ENCODE peak calls at places on chromosomes 13 and 19, in four cellular contexts. One of them, this sample, is unnamed.

GRCh38 chr13:66074018-66074615 is 1156.0 kb downstream of the PCDH9 start:
- DNase-seq in Peyer's patch: no peak
- DNase-seq in HepG2: no peak
- DNase-seq in CD4-positive, CD25-positive, alpha-beta regulatory T cell: no peak
- DNase-seq in this sample: no peak

GRCh38 chr19:57282011-57282636 is 1.8 kb downstream of the ZNF460 start:
- DNase-seq in HepG2: no peak
- DNase-seq in Peyer's patch: no peak
- DNase-seq in CD4-positive, CD25-positive, alpha-beta regulatory T cell: no peak
- DNase-seq in this sample: no peak

GRCh38 chr19:48741222-48741999 is 1.0 kb upstream of the RASIP1 start:
- DNase-seq in CD4-positive, CD25-positive, alpha-beta regulatory T cell: no peak
- DNase-seq in Peyer's patch: peak; percentile 81
- DNase-seq in HepG2: no peak
- DNase-seq in this sample: no peak

GRCh38 chr19:45363861-45364459 is 6.4 kb downstream of the ERCC2 start:
- DNase-seq in CD4-positive, CD25-positive, alpha-beta regulatory T cell: no peak
- DNase-seq in Peyer's patch: no peak
- DNase-seq in HepG2: no peak
- DNase-seq in this sample: no peak

GRCh38 chr13:26583662-26584061 is 26.2 kb downstream of the WASF3 start:
- DNase-seq in CD4-positive, CD25-positive, alpha-beta regulatory T cell: no peak
- DNase-seq in Peyer's patch: no peak
- DNase-seq in HepG2: no peak
- DNase-seq in this sample: no peak

GRCh38 chr19:45768644-45769053 is 403 bp downstream of the SIX5 start:
- DNase-seq in HepG2: no peak
- DNase-seq in CD4-positive, CD25-positive, alpha-beta regulatory T cell: peak; percentile 38
- DNase-seq in Peyer's patch: no peak
- DNase-seq in this sample: no peak

GRCh38 chr19:3968556-3969434 is 2.1 kb downstream of the DAPK3 start:
- DNase-seq in CD4-positive, CD25-positive, alpha-beta regulatory T cell: no peak
- DNase-seq in Peyer's patch: peak; percentile 84
- DNase-seq in HepG2: peak; percentile 98
- DNase-seq in this sample: no peak

GRCh38 chr13:27432612-27433210 is 8.3 kb downstream of the GTF3A start:
- DNase-seq in Peyer's patch: no peak
- DNase-seq in CD4-positive, CD25-positive, alpha-beta regulatory T cell: no peak
- DNase-seq in HepG2: no peak
- DNase-seq in this sample: peak; percentile 64

GRCh38 chr13:21812192-21812626 is 141.3 kb downstream of the FGF9 start:
- DNase-seq in Peyer's patch: no peak
- DNase-seq in HepG2: peak; percentile 25
- DNase-seq in CD4-positive, CD25-positive, alpha-beta regulatory T cell: no peak
- DNase-seq in this sample: no peak

GRCh38 chr19:37845932-37846331 is 60.5 kb downstream of the WDR87 start:
- DNase-seq in CD4-positive, CD25-positive, alpha-beta regulatory T cell: no peak
- DNase-seq in Peyer's patch: no peak
- DNase-seq in HepG2: no peak
- DNase-seq in this sample: no peak

GRCh38 chr19:1066251-1066747 is 668 bp upstream of the ARHGAP45 start:
- DNase-seq in CD4-positive, CD25-positive, alpha-beta regulatory T cell: no peak
- DNase-seq in Peyer's patch: peak; percentile 56
- DNase-seq in HepG2: peak; percentile 61
- DNase-seq in this sample: no peak

DNA sequence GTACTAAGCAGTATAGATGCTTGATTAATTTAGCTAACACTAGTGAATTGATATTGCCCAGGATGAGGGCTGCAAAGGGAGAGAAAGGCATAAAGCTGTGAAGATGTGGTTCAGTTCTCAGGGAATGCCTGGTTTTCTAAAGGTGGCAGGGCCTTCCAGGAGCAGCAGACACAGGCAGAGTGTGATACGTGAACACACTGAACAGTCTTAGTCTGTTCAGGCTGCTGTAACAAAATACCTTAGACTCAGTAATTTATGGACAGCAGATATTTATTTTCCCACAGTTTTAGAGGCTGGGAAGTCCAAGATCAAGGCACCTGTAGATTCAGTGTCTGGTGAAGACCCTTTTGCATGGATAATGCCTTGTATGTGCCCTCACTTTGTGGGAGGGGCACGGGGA is 8.7 kb upstream of the SPATA13 start:
- DNase-seq in CD4-positive, CD25-positive, alpha-beta regulatory T cell: no peak
- DNase-seq in Peyer's patch: no peak
- DNase-seq in HepG2: no peak
- DNase-seq in this sample: no peak
- H3K27ac ChIP-seq in CD4-positive, CD25-positive, alpha-beta regulatory T cell: no peak overlapping the region
- H3K27ac ChIP-seq in Peyer's patch: no peak overlapping the region
- H3K27ac ChIP-seq in HepG2: no peak overlapping the region
- H3K27ac ChIP-seq in this sample: no peak overlapping the region

DNA sequence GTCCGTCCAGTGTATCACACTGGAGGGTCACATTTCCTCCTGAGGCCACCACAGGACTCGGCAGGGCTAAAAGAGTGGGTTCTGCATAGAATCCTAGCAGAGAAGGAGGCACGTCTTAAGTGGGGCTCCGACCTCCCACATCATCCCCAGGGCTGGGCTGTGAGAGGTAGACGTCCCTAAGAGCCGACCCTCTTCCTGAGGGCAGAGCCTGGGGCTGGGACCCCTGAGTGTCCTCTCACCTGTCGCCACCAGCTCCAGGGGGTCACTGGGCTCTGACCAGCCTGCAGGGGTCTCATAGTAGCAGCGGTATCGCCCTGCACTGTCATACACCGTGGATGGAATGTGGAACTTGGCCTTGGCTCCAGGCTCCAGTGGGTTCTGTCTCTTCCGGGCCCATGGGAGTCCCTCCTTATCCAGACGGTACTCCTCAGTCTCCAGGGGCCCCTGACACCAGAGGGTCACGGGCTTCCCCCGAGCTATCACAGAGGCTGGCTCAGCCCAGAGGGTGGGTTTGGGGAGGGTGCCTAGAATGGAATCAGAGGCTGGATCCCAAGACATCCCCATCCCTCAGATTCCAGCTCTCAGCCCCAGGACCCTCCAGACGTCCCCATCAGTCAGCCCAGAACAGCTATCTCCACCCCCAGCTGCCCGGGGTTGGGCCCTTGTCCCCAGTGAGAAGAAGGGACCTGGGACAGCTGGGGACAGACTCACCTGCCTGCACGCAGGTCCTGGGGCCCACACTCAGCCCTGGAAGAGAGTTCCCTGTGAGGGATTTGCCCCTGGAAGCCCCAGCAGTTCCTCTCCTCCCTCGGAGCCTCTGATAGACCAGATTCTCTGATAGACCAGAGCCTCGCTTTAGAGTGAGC is 590 bp downstream of the LILRB5 start:
- DNase-seq in HepG2: no peak
- DNase-seq in Peyer's patch: peak; percentile 34
- DNase-seq in CD4-positive, CD25-positive, alpha-beta regulatory T cell: no peak
- DNase-seq in this sample: no peak
- H3K27me3 ChIP-seq in HepG2: peaks cover 10% of the 10 kb centered on the region
- H3K27me3 ChIP-seq in Peyer's patch: no peaks in the 10 kb centered on the region
- H3K27me3 ChIP-seq in CD4-positive, CD25-positive, alpha-beta regulatory T cell: no peaks in the 10 kb centered on the region
- H3K27me3 ChIP-seq in this sample: no peaks in the 10 kb centered on the region

GRCh38 chr13:46647514-46648065 is 94.6 kb downstream of the LRCH1 start:
- DNase-seq in HepG2: no peak
- DNase-seq in Peyer's patch: no peak
- DNase-seq in CD4-positive, CD25-positive, alpha-beta regulatory T cell: no peak
- DNase-seq in this sample: no peak
- H3K4me1 ChIP-seq in HepG2: peaks cover 27% of the 10 kb centered on the region
- H3K4me1 ChIP-seq in Peyer's patch: peaks cover 19% of the 10 kb centered on the region
- H3K4me1 ChIP-seq in CD4-positive, CD25-positive, alpha-beta regulatory T cell: peaks cover 5% of the 10 kb centered on the region
- H3K4me1 ChIP-seq in this sample: no peaks in the 10 kb centered on the region

DNA sequence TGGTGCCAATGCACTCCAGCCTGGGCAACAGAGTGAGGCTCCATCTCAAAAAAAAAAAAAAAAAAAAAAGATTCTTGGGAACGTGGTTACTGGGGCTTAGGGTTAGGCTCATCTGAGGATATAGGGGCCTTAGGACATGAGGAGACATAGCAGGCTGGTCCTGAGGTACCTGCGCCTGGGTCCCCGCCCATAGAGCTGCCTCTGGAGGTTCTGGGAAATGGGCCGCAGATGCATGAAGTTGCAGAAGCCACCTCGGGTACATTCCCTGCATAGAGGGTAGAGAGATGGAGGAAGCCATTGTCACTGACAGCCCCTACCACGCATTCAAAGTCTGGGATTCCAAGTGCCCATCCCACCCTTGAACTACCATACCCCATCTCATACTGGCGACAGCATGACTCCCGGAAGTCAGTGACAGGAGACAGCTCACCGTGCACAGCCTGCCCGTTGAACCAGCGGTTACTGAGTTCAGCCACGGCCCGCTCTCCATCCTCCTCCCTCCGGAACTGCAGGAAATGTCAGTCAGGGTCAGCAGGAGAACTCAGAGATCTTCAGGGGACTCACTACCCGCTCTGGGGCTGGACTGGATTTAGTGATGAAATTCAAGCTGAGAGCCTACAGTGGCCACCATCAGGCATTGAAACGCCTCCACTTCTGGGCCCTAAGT is 1.4 kb downstream of the U2AF1L4 start:
- DNase-seq in Peyer's patch: no peak
- DNase-seq in HepG2: no peak
- DNase-seq in CD4-positive, CD25-positive, alpha-beta regulatory T cell: no peak
- DNase-seq in this sample: no peak
- H3K27ac ChIP-seq in Peyer's patch: peak overlapping the region; percentile 99
- H3K27ac ChIP-seq in HepG2: no peak overlapping the region
- H3K27ac ChIP-seq in CD4-positive, CD25-positive, alpha-beta regulatory T cell: peak overlapping the region; percentile 100
- H3K27ac ChIP-seq in this sample: peak overlapping the region; percentile 99

DNA sequence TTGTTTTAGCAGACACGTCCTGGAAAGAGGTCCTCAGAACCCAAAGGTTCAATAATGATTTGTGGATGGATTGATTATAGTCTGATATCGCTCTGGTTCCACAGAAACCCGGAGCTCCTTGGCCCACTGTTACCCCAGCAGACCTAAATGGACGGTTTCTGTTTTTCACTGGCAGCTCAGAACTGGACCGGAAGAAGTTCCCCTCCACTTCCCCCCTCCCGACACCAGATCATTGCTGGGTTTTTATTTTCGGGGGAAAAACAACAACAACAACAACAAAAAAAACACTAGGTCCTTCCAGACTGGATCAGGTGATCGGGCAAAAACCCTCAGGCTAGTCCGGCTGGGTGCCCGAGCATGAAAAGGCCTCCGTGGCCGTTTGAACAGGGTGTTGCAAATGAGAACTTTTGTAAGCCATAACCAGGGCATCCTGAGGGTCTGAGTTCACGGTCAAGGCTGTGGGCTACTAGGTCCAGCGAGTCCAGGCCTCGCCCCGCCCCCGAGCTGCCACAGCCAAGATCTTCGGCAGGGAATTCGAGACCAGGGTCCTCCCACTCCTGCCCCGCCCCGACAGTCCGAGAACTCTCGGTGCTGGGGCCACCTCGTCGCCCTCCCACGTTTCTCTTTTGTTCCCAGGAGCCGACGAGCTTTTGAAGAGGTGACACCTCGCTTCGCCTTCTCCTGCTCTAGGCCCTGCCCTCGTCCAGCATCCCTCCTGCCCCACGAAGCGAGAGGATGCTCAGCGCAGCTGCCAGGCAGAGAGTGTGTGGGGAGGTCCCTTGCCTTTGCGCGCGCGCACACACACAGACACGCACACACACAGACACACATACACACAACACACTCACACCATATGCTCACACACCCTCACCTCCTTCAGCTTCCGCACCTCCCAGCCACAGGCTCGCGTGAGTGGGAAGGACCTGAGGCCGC is 8.7 kb downstream of the ZIC2 start:
- DNase-seq in CD4-positive, CD25-positive, alpha-beta regulatory T cell: peak; percentile 17
- DNase-seq in Peyer's patch: no peak
- DNase-seq in HepG2: no peak
- DNase-seq in this sample: no peak
- H3K27me3 ChIP-seq in CD4-positive, CD25-positive, alpha-beta regulatory T cell: peaks cover 65% of the 10 kb centered on the region
- H3K27me3 ChIP-seq in Peyer's patch: no peaks in the 10 kb centered on the region
- H3K27me3 ChIP-seq in HepG2: peaks cover 4% of the 10 kb centered on the region
- H3K27me3 ChIP-seq in this sample: peaks cover 93% of the 10 kb centered on the region

GRCh38 chr19:18591735-18592385 is 3.3 kb downstream of the REX1BD start:
- DNase-seq in HepG2: no peak
- DNase-seq in CD4-positive, CD25-positive, alpha-beta regulatory T cell: no peak
- DNase-seq in Peyer's patch: no peak
- DNase-seq in this sample: no peak
- H3K4me1 ChIP-seq in HepG2: peaks cover 21% of the 10 kb centered on the region
- H3K4me1 ChIP-seq in CD4-positive, CD25-positive, alpha-beta regulatory T cell: peaks cover 44% of the 10 kb centered on the region
- H3K4me1 ChIP-seq in Peyer's patch: peaks cover 31% of the 10 kb centered on the region
- H3K4me1 ChIP-seq in this sample: peaks cover 43% of the 10 kb centered on the region

GRCh38 chr13:102018716-102019115 is 383.1 kb downstream of the FGF14 start:
- DNase-seq in CD4-positive, CD25-positive, alpha-beta regulatory T cell: no peak
- DNase-seq in HepG2: no peak
- DNase-seq in Peyer's patch: no peak
- DNase-seq in this sample: no peak
- H3K27ac ChIP-seq in CD4-positive, CD25-positive, alpha-beta regulatory T cell: no peak overlapping the region
- H3K27ac ChIP-seq in HepG2: no peak overlapping the region
- H3K27ac ChIP-seq in Peyer's patch: no peak overlapping the region
- H3K27ac ChIP-seq in this sample: no peak overlapping the region